ENCODE peak calls at places on chromosomes 5 and 9, in four cellular contexts. J, U, G and X are unnamed samples.

GRCh38 chr9:23123048-23123632 is 676.5 kb downstream of the DMRTA1 start:
- DNase-seq in U (peak; percentile 44), J (peak; percentile 27), G (peak; percentile 15), X (peak; percentile 48)

GRCh38 chr5:124157320-124157719 is 589.1 kb downstream of the ZNF608 start:
- DNase-seq in J (no peak), U (no peak), G (no peak), X (no peak)

GRCh38 chr5:131720714-131721113 is 76.1 kb downstream of the FNIP1 start:
- DNase-seq in J (no peak), G (no peak), U (no peak), X (no peak)

GRCh38 chr9:72946318-72946717 is 6.5 kb downstream of the ALDH1A1 start:
- DNase-seq in J (no peak), G (no peak), U (no peak), X (no peak)

GRCh38 chr5:151052834-151053233 is 28.0 kb downstream of the TNIP1 start:
- DNase-seq in G (no peak), U (no peak), J (no peak), X (no peak)

GRCh38 chr5:132425009-132425937 is 55.8 kb downstream of the SLC22A5 start:
- DNase-seq in J (peak; percentile 95), U (no peak), G (no peak), X (no peak)

GRCh38 chr5:88882321-88883038 is 504 bp downstream of the MEF2C start:
- DNase-seq in U (no peak), J (peak; percentile 4), G (no peak), X (no peak)

GRCh38 chr9:16964228-16964627 is 93.8 kb upstream of the BNC2 start:
- DNase-seq in G (no peak), U (no peak), J (peak; percentile 100), X (peak; percentile 52)

GRCh38 chr5:1004598-1005361 is 3.8 kb upstream of the NKD2 start:
- DNase-seq in U (no peak), G (no peak), J (peak; percentile 16), X (peak; percentile 84)

GRCh38 chr5:65108786-65109743 is 340.3 kb downstream of the CWC27 start:
- DNase-seq in J (peak; percentile 21), U (no peak), G (no peak), X (no peak)

GRCh38 chr5:175715627-175716522 is 58.0 kb downstream of the HRH2 start:
- DNase-seq in U (no peak), G (no peak), J (no peak), X (no peak)

GRCh38 chr5:132026516-132027008 is 15.1 kb upstream of the ACSL6 start:
- DNase-seq in U (no peak), G (no peak), J (no peak), X (no peak)

GRCh38 chr9:137731216-137731946 is 112.6 kb downstream of the EHMT1 start:
- DNase-seq in G (no peak), U (no peak), J (no peak), X (no peak)

GRCh38 chr9:113621309-113621791 is 157.8 kb downstream of the RGS3 start:
- DNase-seq in J (peak; percentile 93), G (no peak), U (no peak), X (peak; percentile 90)

GRCh38 chr9:130530932-130531331 is 48.4 kb upstream of the FUBP3 start:
- DNase-seq in U (no peak), J (no peak), G (no peak), X (no peak)

GRCh38 chr5:40160435-40160834 is 519.3 kb upstream of the PTGER4 start:
- DNase-seq in G (no peak), J (peak; percentile 17), U (no peak), X (no peak)

GRCh38 chr5:112109331-112109993 is 309.6 kb downstream of the EPB41L4A start:
- DNase-seq in J (peak; percentile 87), G (peak; percentile 17), U (peak; percentile 78), X (peak; percentile 90)

GRCh38 chr9:73149371-73150067 is 2.1 kb upstream of the ANXA1 start:
- DNase-seq in J (peak; percentile 92), U (no peak), G (no peak), X (peak; percentile 82)

GRCh38 chr9:123335227-123335985 is 20.6 kb upstream of the CRB2 start:
- DNase-seq in J (peak; percentile 63), G (no peak), U (no peak), X (peak; percentile 86)

GRCh38 chr5:1536298-1537165 is 12.8 kb upstream of the LPCAT1 start:
- DNase-seq in G (no peak), U (peak; percentile 16), J (peak; percentile 20), X (no peak)

GRCh38 chr5:161094411-161094810 is 242.4 kb upstream of the ATP10B start:
- DNase-seq in J (peak; percentile 3), G (no peak), U (no peak), X (no peak)

GRCh38 chr5:93893050-93893449 is 151.7 kb upstream of the POU5F2 start:
- DNase-seq in G (no peak), J (no peak), U (no peak), X (no peak)

GRCh38 chr9:127697575-127697974 is 9.2 kb upstream of the CFAP157 start:
- DNase-seq in G (no peak), U (no peak), J (no peak), X (no peak)

GRCh38 chr5:124952079-124952478 is 205.6 kb upstream of the ZNF608 start:
- DNase-seq in G (no peak), J (peak; percentile 38), U (no peak), X (no peak)

GRCh38 chr9:134189475-134190231 is 25.3 kb upstream of the RNU6ATAC start:
- DNase-seq in U (no peak), J (no peak), G (no peak), X (no peak)

GRCh38 chr9:35856206-35856605 is 14.0 kb downstream of the OR13J1 start:
- DNase-seq in U (no peak), J (no peak), G (no peak), X (no peak)

GRCh38 chr9:115292584-115293271 is 174.8 kb upstream of the TNC start:
- DNase-seq in G (no peak), J (peak; percentile 52), U (no peak), X (peak; percentile 32)

GRCh38 chr9:105233836-105234235 is 10.6 kb upstream of the SLC44A1 start:
- DNase-seq in J (peak; percentile 41), G (no peak), U (no peak), X (no peak)

GRCh38 chr5:176678584-176678983 is 31.3 kb downstream of the TSPAN17 start:
- DNase-seq in J (no peak), U (no peak), G (no peak), X (no peak)

GRCh38 chr9:5608298-5609254 is 20.3 kb upstream of the RIC1 start:
- DNase-seq in U (no peak), J (no peak), G (no peak), X (peak; percentile 8)

GRCh38 chr5:176987583-176987982 is 19.0 kb downstream of the UIMC1 start:
- DNase-seq in J (no peak), G (no peak), U (no peak), X (no peak)

GRCh38 chr9:77807846-77808749 is 160.0 kb upstream of the GNA14 start:
- DNase-seq in J (no peak), G (no peak), U (no peak), X (no peak)

GRCh38 chr9:77960356-77961153 is 71.1 kb downstream of the GNAQ start:
- DNase-seq in J (no peak), U (peak; percentile 53), G (no peak), X (peak; percentile 84)

GRCh38 chr5:102856374-102856748 is 101.3 kb downstream of the PAM start:
- DNase-seq in J (peak; percentile 69), U (no peak), G (no peak), X (no peak)

GRCh38 chr5:91164424-91164823 is 218.7 kb downstream of the ARRDC3 start:
- DNase-seq in G (no peak), J (no peak), U (no peak), X (no peak)

DNA sequence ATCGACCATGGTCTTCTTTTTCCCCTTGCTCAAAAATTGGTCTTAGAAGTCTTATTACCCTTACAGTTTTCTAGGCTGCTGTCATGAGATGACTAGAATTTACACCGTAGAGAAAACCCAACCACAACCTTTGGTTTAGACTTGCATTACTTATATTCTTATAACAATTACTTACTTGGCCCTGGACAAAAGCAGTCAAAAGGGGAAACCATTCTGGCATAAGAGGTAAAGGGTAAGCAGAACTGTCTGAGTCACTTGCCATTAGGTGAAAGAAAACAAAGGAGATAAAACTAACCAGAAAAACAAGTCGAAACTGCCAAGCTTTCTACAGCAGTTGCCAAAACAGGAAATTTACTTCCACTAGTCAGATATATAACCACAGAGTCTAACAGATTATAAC is 17.9 kb downstream of the TMEM245 start:
- DNase-seq in G (no peak), U (no peak), J (peak; percentile 84), X (no peak)
- H4K5ac ChIP-seq in G (no peak overlapping the region), U (no peak overlapping the region), J (no peak overlapping the region), X (no peak overlapping the region)

GRCh38 chr5:33309780-33310345 is 130.9 kb upstream of the TARS1 start:
- DNase-seq in J (no peak), U (no peak), G (no peak), X (no peak)
- H3K56ac ChIP-seq in J (peak overlapping the region; percentile 65), U (no peak overlapping the region), G (no peak overlapping the region), X (no peak overlapping the region)

DNA sequence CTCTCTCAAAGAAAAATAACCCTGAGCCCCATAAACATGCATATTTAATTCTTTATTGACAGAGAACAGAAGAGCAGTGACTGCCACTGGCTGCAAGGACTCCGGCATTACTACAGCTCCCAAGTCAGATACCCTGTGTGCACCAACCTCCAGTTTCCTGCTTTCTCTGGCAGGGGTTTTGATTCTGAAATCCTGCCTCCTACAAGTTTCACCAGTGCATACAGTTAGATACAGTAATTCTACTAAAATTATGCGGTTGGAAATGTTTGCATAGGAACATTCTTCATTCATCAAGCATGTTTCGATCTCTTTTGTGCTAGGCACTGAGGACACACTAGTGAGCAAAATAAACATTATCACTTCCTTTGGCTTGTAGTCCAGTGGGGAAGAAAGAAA is 152.2 kb downstream of the TMEM167A start:
- DNase-seq in J (no peak), G (no peak), U (no peak), X (no peak)
- H4K5ac ChIP-seq in J (no peak overlapping the region), G (no peak overlapping the region), U (no peak overlapping the region), X (no peak overlapping the region)

DNA sequence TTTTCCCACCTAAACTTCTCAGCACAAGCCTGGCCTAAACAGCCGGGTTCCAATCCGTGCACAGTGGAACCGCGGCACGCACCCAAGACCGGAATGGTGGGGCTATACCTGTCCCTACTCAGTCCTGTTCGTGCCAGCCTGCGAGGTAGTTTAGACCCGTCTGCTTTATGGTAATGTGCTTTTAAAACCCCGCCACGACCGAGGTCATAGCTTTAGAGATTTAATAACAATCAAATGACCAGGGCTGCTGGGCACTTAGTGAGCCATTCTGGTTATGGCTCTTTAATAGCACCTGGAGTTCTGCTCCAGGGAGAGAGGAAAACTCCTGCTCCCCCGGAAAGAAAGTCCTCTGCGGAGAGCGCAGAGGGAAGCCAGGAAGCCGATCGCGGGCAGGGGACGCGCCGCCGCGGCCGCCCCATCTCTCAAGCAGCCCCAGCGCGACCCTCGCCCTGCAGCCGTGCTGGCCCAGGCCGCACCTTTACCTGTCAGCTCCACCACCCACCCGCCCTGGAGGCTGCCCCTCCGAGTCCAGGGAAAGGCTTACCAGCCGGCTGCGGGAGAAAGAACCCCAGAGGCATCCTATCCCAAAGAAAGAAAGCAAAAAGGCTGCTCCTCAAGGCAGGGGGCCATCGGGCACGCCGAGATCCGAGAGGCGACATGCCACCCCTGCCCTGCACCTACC is 481 bp downstream of the ARL15 start:
- DNase-seq in J (peak; percentile 10), G (no peak), U (no peak), X (peak; percentile 59)
- H3K56ac ChIP-seq in J (peak overlapping the region; percentile 85), G (peak overlapping the region; percentile 75), U (no peak overlapping the region), X (peak overlapping the region; percentile 93)